ENCODE peak calls at places on chromosomes 1 and 21, in seven cellular contexts. Y is thyroid gland, V is WTC11, G is type B pancreatic cell, H is astrocyte, W is fibroblast of mammary gland, Z is breast epithelium. M is an unnamed sample.

GRCh38 chr1:198162091-198162767 is 5.4 kb downstream of the NEK7 start:
- DNase-seq in Y (no peak), V (no peak), G (no peak), H (no peak), W (no peak), Z (no peak), M (no peak)

GRCh38 chr1:206738370-206739366 is 31.9 kb upstream of the IL19 start:
- DNase-seq in Y (no peak), V (peak; percentile 38), G (no peak), H (no peak), W (peak; percentile 27), Z (no peak), M (no peak)

GRCh38 chr21:21003701-21004100 is 5.5 kb downstream of the NCAM2 start:
- DNase-seq in Y (no peak), V (peak; percentile 24), G (no peak), H (no peak), W (peak; percentile 50), Z (no peak), M (no peak)

GRCh38 chr1:84923317-84923716 is 30.3 kb upstream of the LPAR3 start:
- DNase-seq in Y (no peak), V (no peak), G (no peak), H (no peak), W (no peak), Z (no peak), M (no peak)

GRCh38 chr1:32249831-32250525 is 1.1 kb upstream of the LCK start:
- DNase-seq in Y (peak; percentile 41), V (no peak), G (no peak), H (no peak), W (no peak), Z (peak; percentile 46), M (no peak)

GRCh38 chr1:223153177-223154119 is 10.4 kb upstream of the TLR5 start:
- DNase-seq in Y (no peak), V (no peak), G (no peak), H (peak; percentile 51), W (peak; percentile 38), Z (no peak), M (no peak)

GRCh38 chr1:26066857-26067256 is 573 bp downstream of the TRIM63 start:
- DNase-seq in Y (no peak), V (no peak), G (no peak), H (no peak), W (no peak), Z (no peak), M (no peak)

GRCh38 chr1:1616045-1616821 is 933 bp downstream of the MIB2 start:
- DNase-seq in Y (peak; percentile 50), V (peak; percentile 15), G (no peak), H (no peak), W (peak; percentile 11), Z (no peak), M (no peak)

GRCh38 chr1:211647666-211648065 is 27.8 kb downstream of the NEK2 start:
- DNase-seq in Y (no peak), V (no peak), G (no peak), H (no peak), W (no peak), Z (no peak), M (no peak)

GRCh38 chr1:165075725-165076370 is 280.7 kb downstream of the LMX1A start:
- DNase-seq in Y (peak; percentile 9), V (peak; percentile 48), G (no peak), H (no peak), W (peak; percentile 41), Z (no peak), M (no peak)

GRCh38 chr1:21012937-21013336 is 163.8 kb downstream of the EIF4G3 start:
- DNase-seq in Y (peak; percentile 51), V (no peak), G (no peak), H (peak; percentile 63), W (peak; percentile 51), Z (no peak), M (no peak)

GRCh38 chr1:114648503-114648902 is 21.3 kb downstream of the DENND2C start:
- DNase-seq in Y (no peak), V (no peak), G (no peak), H (no peak), W (no peak), Z (no peak), M (no peak)

GRCh38 chr1:156896490-156897033 is 3.0 kb downstream of the PEAR1 start:
- DNase-seq in Y (no peak), V (no peak), G (no peak), H (peak; percentile 92), W (peak; percentile 91), Z (no peak), M (no peak)

GRCh38 chr1:2859219-2859880 is 57.9 kb upstream of the TTC34 start:
- DNase-seq in Y (no peak), V (no peak), G (no peak), H (no peak), W (no peak), Z (no peak), M (no peak)

GRCh38 chr1:206693029-206693428 is 8.3 kb downstream of the MAPKAPK2 start:
- DNase-seq in Y (peak; percentile 94), V (no peak), G (no peak), H (peak; percentile 86), W (peak; percentile 88), Z (no peak), M (peak; percentile 93)

GRCh38 chr21:44932366-44933181 is 7.3 kb upstream of the SLX9 start:
- DNase-seq in Y (no peak), V (no peak), G (no peak), H (no peak), W (no peak), Z (no peak), M (no peak)

GRCh38 chr21:30227633-30228404 is 11.9 kb upstream of the CLDN8 start:
- DNase-seq in Y (peak; percentile 31), V (no peak), G (no peak), H (peak; percentile 77), W (peak; percentile 100), Z (peak; percentile 82), M (no peak)

GRCh38 chr1:76254165-76255043 is 179.9 kb downstream of the ST6GALNAC3 start:
- DNase-seq in Y (no peak), V (no peak), G (no peak), H (peak; percentile 70), W (peak; percentile 5), Z (no peak), M (no peak)

GRCh38 chr1:161161652-161162051 is 2.4 kb downstream of the USP21 start:
- DNase-seq in Y (no peak), V (no peak), G (no peak), H (no peak), W (no peak), Z (no peak), M (no peak)

GRCh38 chr1:3625151-3625907 is 514 bp downstream of the TPRG1L start:
- DNase-seq in Y (peak; percentile 31), V (no peak), G (no peak), H (peak; percentile 32), W (peak; percentile 22), Z (no peak), M (no peak)

GRCh38 chr1:74425669-74426068 is 86.7 kb downstream of the LRRC53 start:
- DNase-seq in Y (no peak), V (no peak), G (no peak), H (peak; percentile 40), W (no peak), Z (no peak), M (no peak)

GRCh38 chr1:244104309-244105060 is 53.4 kb downstream of the ZBTB18 start:
- DNase-seq in Y (no peak), V (no peak), G (no peak), H (peak; percentile 94), W (peak; percentile 82), Z (no peak), M (no peak)

GRCh38 chr1:159987186-159987585 is 33.1 kb upstream of the SLAMF9 start:
- DNase-seq in Y (no peak), V (no peak), G (no peak), H (no peak), W (no peak), Z (no peak), M (no peak)

GRCh38 chr1:4796999-4797375 is 142.6 kb downstream of the AJAP1 start:
- DNase-seq in Y (no peak), V (no peak), G (no peak), H (no peak), W (no peak), Z (no peak), M (no peak)

GRCh38 chr1:24199291-24199900 is 12.3 kb upstream of the IFNLR1 start:
- DNase-seq in Y (peak; percentile 62), V (peak; percentile 80), G (peak; percentile 77), H (peak; percentile 16), W (peak; percentile 64), Z (peak; percentile 40), M (peak; percentile 71)

DNA sequence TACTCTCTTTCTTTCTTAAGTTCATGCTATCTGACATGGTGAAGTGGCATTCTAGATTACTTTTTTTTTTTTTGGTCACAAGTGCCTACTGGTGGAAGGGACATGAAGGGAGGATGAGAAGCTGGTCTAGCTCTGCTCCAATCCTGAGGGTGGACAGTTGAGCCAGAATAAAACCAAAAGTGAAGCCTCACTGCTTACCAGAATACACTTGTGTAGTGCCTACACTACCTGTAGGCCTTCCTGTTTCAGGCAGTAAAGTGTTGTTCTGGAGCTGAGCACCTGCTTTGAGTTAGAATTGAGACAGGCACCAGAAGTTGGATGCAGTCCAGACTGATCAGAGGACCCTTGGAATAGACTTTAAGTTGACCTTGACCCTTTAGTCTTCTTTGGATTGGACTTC is 40.4 kb upstream of the APOBEC4 start:
- DNase-seq in Y (no peak), V (no peak), G (no peak), H (no peak), W (no peak), Z (no peak), M (no peak)
- TF ChIP-seq CTCF in Y (no peak), V (no peak), G (no peak), H (no peak), W (no peak), Z (no peak), M (no peak)

DNA sequence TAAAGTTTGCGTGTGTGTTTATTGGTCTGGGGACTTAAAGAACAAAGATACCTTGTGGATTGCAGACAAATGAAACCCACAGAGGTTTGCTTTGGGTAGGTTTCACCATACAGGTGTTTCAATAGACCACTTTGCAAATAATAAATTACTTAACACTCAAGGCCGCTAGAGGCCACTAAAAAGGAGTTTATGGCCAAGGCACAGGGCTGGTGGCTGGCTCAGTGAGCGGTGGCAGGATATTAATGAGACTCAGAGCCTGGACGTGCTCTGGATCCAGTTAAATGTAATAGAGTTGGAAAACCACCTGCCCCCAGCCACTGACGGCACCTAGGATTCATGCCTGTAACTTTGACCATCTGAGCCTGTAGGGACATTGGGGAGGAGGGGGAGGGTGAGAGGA is 44.5 kb downstream of the LRRC38 start:
- DNase-seq in Y (no peak), V (peak; percentile 11), G (no peak), H (no peak), W (no peak), Z (no peak), M (no peak)
- TF ChIP-seq CTCF in Y (no peak), V (no peak), G (peak; percentile 50), H (no peak), W (no peak), Z (peak; percentile 18), M (no peak)

DNA sequence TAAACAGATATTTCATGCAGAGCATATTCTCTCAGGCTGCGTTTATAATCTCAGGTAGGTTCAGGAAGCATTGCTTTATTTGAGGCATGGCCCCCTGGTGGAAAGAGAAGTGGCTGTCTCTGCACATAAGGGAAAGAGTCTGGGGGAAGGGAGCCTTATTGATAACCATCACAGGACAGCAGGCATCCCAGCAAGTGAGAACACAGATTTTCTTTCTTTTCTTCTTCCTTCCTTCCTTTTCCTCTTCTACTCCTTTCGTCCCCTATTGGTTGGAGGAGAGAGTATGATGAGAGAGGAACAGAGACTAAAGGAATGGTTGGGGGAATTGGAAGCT is 21.9 kb downstream of the TSNAX start:
- DNase-seq in Y (no peak), V (no peak), G (no peak), H (no peak), W (peak; percentile 22), Z (no peak), M (no peak)
- TF ChIP-seq CTCF in Y (no peak), V (peak; percentile 52), G (peak; percentile 71), H (peak; percentile 41), W (peak; percentile 46), Z (no peak), M (no peak)

GRCh38 chr1:72284398-72285073 is 2.2 kb upstream of the NEGR1 start:
- DNase-seq in Y (peak; percentile 66), V (peak; percentile 54), G (no peak), H (peak; percentile 94), W (peak; percentile 95), Z (no peak), M (peak; percentile 72)
- TF ChIP-seq CTCF in Y (no peak), V (no peak), G (peak; percentile 15), H (no peak), W (no peak), Z (no peak), M (no peak)